ENCODE peak calls at places on chromosomes 7 and 10, in five cellular contexts. P, C, T, N and U are unnamed samples.

GRCh38 chr7:155998328-155998691 is 186.0 kb upstream of the SHH start:
- DNase-seq in P (no peak), C (no peak), T (no peak), N (no peak), U (peak)

GRCh38 chr7:64999165-65000004 is 7.1 kb downstream of the ERV3-1 start:
- DNase-seq in P (peak), C (no peak), T (peak), N (no peak), U (no peak)

GRCh38 chr7:16728811-16729210 is 24.7 kb upstream of the TSPAN13 start:
- DNase-seq in P (no peak), C (no peak), T (no peak), N (no peak), U (no peak)

GRCh38 chr10:33772370-33773331 is 438.2 kb upstream of the NRP1 start:
- DNase-seq in P (no peak), C (peak), T (no peak), N (no peak), U (no peak)

GRCh38 chr10:102352066-102352715 is 43.3 kb upstream of the NFKB2 start:
- DNase-seq in P (peak), C (peak), T (peak), N (no peak), U (peak)

GRCh38 chr10:44853148-44853734 is 57.9 kb upstream of the TMEM72 start:
- DNase-seq in P (peak), C (no peak), T (no peak), N (no peak), U (no peak)

GRCh38 chr10:86191166-86191565 is 175.4 kb downstream of the GRID1 start:
- DNase-seq in P (no peak), C (no peak), T (no peak), N (no peak), U (no peak)

GRCh38 chr10:33661580-33662269 is 327.3 kb upstream of the NRP1 start:
- DNase-seq in P (no peak), C (no peak), T (peak), N (no peak), U (no peak)

GRCh38 chr7:137469858-137470257 is 126.3 kb upstream of the PTN start:
- DNase-seq in P (no peak), C (no peak), T (no peak), N (no peak), U (no peak)

GRCh38 chr7:114508096-114508495 is 93.5 kb downstream of the FOXP2 start:
- DNase-seq in P (peak), C (no peak), T (no peak), N (no peak), U (no peak)

GRCh38 chr7:106054133-106054532 is 58.0 kb downstream of the SYPL1 start:
- DNase-seq in P (no peak), C (no peak), T (no peak), N (no peak), U (no peak)

GRCh38 chr10:28624351-28624750 is 53.0 kb upstream of the BAMBI start:
- DNase-seq in P (no peak), C (no peak), T (no peak), N (no peak), U (no peak)

GRCh38 chr10:43263551-43264323 is 3.1 kb downstream of the RASGEF1A start:
- DNase-seq in P (no peak), C (no peak), T (peak), N (no peak), U (no peak)

GRCh38 chr10:99540339-99540672 is 7.6 kb downstream of the NKX2-3 start:
- DNase-seq in P (no peak), C (no peak), T (no peak), N (no peak), U (no peak)
- H3K4me3 ChIP-seq in P (no peak), C (no peak), T (peak), N (no peak), U (no peak)

DNA sequence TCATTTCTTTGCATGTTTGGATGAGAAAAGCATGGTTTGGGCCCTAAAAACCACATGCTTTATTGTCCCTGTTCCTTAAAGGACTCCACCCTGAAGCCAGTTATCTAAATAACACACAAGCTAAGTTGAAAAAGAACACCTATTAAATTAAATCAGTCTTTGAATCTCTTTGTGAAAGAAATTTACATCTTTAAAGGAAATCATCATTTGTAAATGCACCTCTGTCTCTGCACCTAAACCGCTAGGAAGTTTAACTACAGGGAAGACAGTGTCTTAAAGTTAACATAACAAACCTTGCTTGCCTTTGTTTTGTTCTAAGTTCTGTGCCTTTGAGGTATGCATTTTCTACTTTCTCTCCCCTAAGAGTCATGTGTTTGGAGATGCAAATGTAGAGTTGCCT is 52.6 kb downstream of the HTR7 start:
- DNase-seq in P (no peak), C (no peak), T (no peak), N (no peak), U (no peak)
- H3K4me2 ChIP-seq in P (no peak), C (no peak), T (no peak), N (no peak), U (no peak)

GRCh38 chr7:128139406-128139805 is 101.7 kb upstream of the LEP start:
- DNase-seq in P (no peak), C (no peak), T (no peak), N (no peak), U (no peak)

GRCh38 chr7:128135275-128136214 is 104.3 kb upstream of the LRRC4 start:
- DNase-seq in P (peak), C (peak), T (peak), N (no peak), U (peak)

GRCh38 chr7:128137096-128137655 is 103.9 kb upstream of the LEP start:
- DNase-seq in P (peak), C (no peak), T (no peak), N (no peak), U (no peak)

GRCh38 chr7:128132426-128133069 is 101.3 kb upstream of the LRRC4 start:
- DNase-seq in P (no peak), C (no peak), T (no peak), N (no peak), U (no peak)

GRCh38 chr7:128136215-128136597 is 104.9 kb upstream of the LEP start:
- DNase-seq in P (no peak), C (no peak), T (no peak), N (no peak), U (peak)
- H3K4me3 ChIP-seq in P (peak), C (peak), T (peak), N (peak), U (peak)

GRCh38 chr7:2003931-2004812 is 228.6 kb downstream of the MAD1L1 start:
- DNase-seq in P (no peak), C (no peak), T (no peak), N (no peak), U (no peak)
- H3K4me2 ChIP-seq in P (no peak), C (no peak), T (no peak), N (no peak), U (no peak)